ENCODE peak calls at places on chromosomes 4 and X, in ten cellular contexts. One of them, this sample, is unnamed.

GRCh38 chr4:70844180-70844579 is 4.5 kb upstream of the GRSF1 start:
- DNase-seq in mammary epithelial cell: no peak
- DNase-seq in HFF-Myc: no peak
- DNase-seq in lower lobe of right lung: no peak
- DNase-seq in psoas muscle: no peak
- DNase-seq in Calu3: no peak
- DNase-seq in CD8-positive, alpha-beta T cell: no peak
- DNase-seq in PC-9: no peak
- DNase-seq in endothelial cell: no peak
- DNase-seq in GM23338: no peak
- DNase-seq in this sample: no peak

GRCh38 chrX:125778256-125778655 is 387.8 kb downstream of the DCAF12L2 start:
- DNase-seq in lower lobe of right lung: no peak
- DNase-seq in endothelial cell: no peak
- DNase-seq in HFF-Myc: no peak
- DNase-seq in mammary epithelial cell: no peak
- DNase-seq in GM23338: no peak
- DNase-seq in CD8-positive, alpha-beta T cell: no peak
- DNase-seq in psoas muscle: no peak
- DNase-seq in Calu3: no peak
- DNase-seq in PC-9: no peak
- DNase-seq in this sample: no peak

GRCh38 chr4:87109945-87110344 is 110.5 kb downstream of the KLHL8 start:
- DNase-seq in mammary epithelial cell: no peak
- DNase-seq in Calu3: no peak
- DNase-seq in lower lobe of right lung: no peak
- DNase-seq in CD8-positive, alpha-beta T cell: no peak
- DNase-seq in GM23338: no peak
- DNase-seq in PC-9: no peak
- DNase-seq in psoas muscle: no peak
- DNase-seq in HFF-Myc: no peak
- DNase-seq in endothelial cell: no peak
- DNase-seq in this sample: no peak

GRCh38 chr4:182238355-182238931 is 4.8 kb upstream of the TENM3 start:
- DNase-seq in HFF-Myc: no peak
- DNase-seq in endothelial cell: no peak
- DNase-seq in CD8-positive, alpha-beta T cell: no peak
- DNase-seq in psoas muscle: no peak
- DNase-seq in PC-9: no peak
- DNase-seq in lower lobe of right lung: no peak
- DNase-seq in mammary epithelial cell: peak
- DNase-seq in GM23338: peak
- DNase-seq in Calu3: no peak
- DNase-seq in this sample: peak

GRCh38 chrX:74242050-74242449 is 61.9 kb upstream of the ZCCHC13 start:
- DNase-seq in lower lobe of right lung: no peak
- DNase-seq in Calu3: no peak
- DNase-seq in PC-9: no peak
- DNase-seq in psoas muscle: no peak
- DNase-seq in mammary epithelial cell: peak
- DNase-seq in GM23338: no peak
- DNase-seq in endothelial cell: no peak
- DNase-seq in HFF-Myc: peak
- DNase-seq in CD8-positive, alpha-beta T cell: no peak
- DNase-seq in this sample: no peak

GRCh38 chr4:82403725-82404124 is 26.5 kb downstream of the HNRNPDL start:
- DNase-seq in HFF-Myc: no peak
- DNase-seq in lower lobe of right lung: no peak
- DNase-seq in PC-9: no peak
- DNase-seq in CD8-positive, alpha-beta T cell: no peak
- DNase-seq in endothelial cell: no peak
- DNase-seq in mammary epithelial cell: no peak
- DNase-seq in GM23338: no peak
- DNase-seq in Calu3: no peak
- DNase-seq in psoas muscle: no peak
- DNase-seq in this sample: no peak

GRCh38 chr4:9867746-9868425 is 86.5 kb downstream of the DRD5 start:
- DNase-seq in endothelial cell: no peak
- DNase-seq in PC-9: no peak
- DNase-seq in mammary epithelial cell: no peak
- DNase-seq in lower lobe of right lung: no peak
- DNase-seq in psoas muscle: no peak
- DNase-seq in HFF-Myc: no peak
- DNase-seq in GM23338: no peak
- DNase-seq in Calu3: no peak
- DNase-seq in CD8-positive, alpha-beta T cell: no peak
- DNase-seq in this sample: no peak

GRCh38 chrX:123736333-123736921 is 3.6 kb upstream of the THOC2 start:
- DNase-seq in HFF-Myc: peak
- DNase-seq in lower lobe of right lung: no peak
- DNase-seq in endothelial cell: no peak
- DNase-seq in mammary epithelial cell: peak
- DNase-seq in PC-9: no peak
- DNase-seq in Calu3: no peak
- DNase-seq in CD8-positive, alpha-beta T cell: no peak
- DNase-seq in GM23338: no peak
- DNase-seq in psoas muscle: no peak
- DNase-seq in this sample: no peak

GRCh38 chr4:84837751-84838150 is 128.7 kb downstream of the WDFY3 start:
- DNase-seq in PC-9: no peak
- DNase-seq in endothelial cell: no peak
- DNase-seq in lower lobe of right lung: no peak
- DNase-seq in mammary epithelial cell: no peak
- DNase-seq in HFF-Myc: no peak
- DNase-seq in GM23338: no peak
- DNase-seq in CD8-positive, alpha-beta T cell: no peak
- DNase-seq in psoas muscle: no peak
- DNase-seq in Calu3: no peak
- DNase-seq in this sample: no peak

GRCh38 chr4:152103181-152103901 is 342.5 kb upstream of the GATB start:
- DNase-seq in PC-9: no peak
- DNase-seq in GM23338: no peak
- DNase-seq in HFF-Myc: no peak
- DNase-seq in CD8-positive, alpha-beta T cell: no peak
- DNase-seq in endothelial cell: no peak
- DNase-seq in mammary epithelial cell: no peak
- DNase-seq in lower lobe of right lung: no peak
- DNase-seq in psoas muscle: no peak
- DNase-seq in Calu3: no peak
- DNase-seq in this sample: no peak

GRCh38 chr4:124745988-124746801 is 33.7 kb upstream of the ANKRD50 start:
- DNase-seq in PC-9: no peak
- DNase-seq in psoas muscle: no peak
- DNase-seq in lower lobe of right lung: no peak
- DNase-seq in HFF-Myc: no peak
- DNase-seq in mammary epithelial cell: no peak
- DNase-seq in CD8-positive, alpha-beta T cell: no peak
- DNase-seq in GM23338: no peak
- DNase-seq in endothelial cell: no peak
- DNase-seq in Calu3: no peak
- DNase-seq in this sample: no peak

GRCh38 chrX:40366661-40367060 is 214.1 kb upstream of the ATP6AP2 start:
- DNase-seq in HFF-Myc: no peak
- DNase-seq in CD8-positive, alpha-beta T cell: no peak
- DNase-seq in Calu3: no peak
- DNase-seq in mammary epithelial cell: no peak
- DNase-seq in GM23338: peak
- DNase-seq in endothelial cell: no peak
- DNase-seq in psoas muscle: no peak
- DNase-seq in PC-9: no peak
- DNase-seq in lower lobe of right lung: no peak
- DNase-seq in this sample: no peak

GRCh38 chr4:128060130-128060619 is 937 bp upstream of the LARP1B start:
- DNase-seq in PC-9: no peak
- DNase-seq in psoas muscle: no peak
- DNase-seq in lower lobe of right lung: no peak
- DNase-seq in GM23338: no peak
- DNase-seq in Calu3: no peak
- DNase-seq in endothelial cell: no peak
- DNase-seq in CD8-positive, alpha-beta T cell: no peak
- DNase-seq in HFF-Myc: no peak
- DNase-seq in mammary epithelial cell: no peak
- DNase-seq in this sample: no peak

GRCh38 chr4:80486603-80487002 is 151.1 kb downstream of the CFAP299 start:
- DNase-seq in Calu3: no peak
- DNase-seq in mammary epithelial cell: no peak
- DNase-seq in PC-9: no peak
- DNase-seq in endothelial cell: no peak
- DNase-seq in HFF-Myc: no peak
- DNase-seq in GM23338: peak
- DNase-seq in lower lobe of right lung: no peak
- DNase-seq in CD8-positive, alpha-beta T cell: no peak
- DNase-seq in psoas muscle: no peak
- DNase-seq in this sample: no peak
- TF ChIP-seq CTCF in Calu3: no peak
- TF ChIP-seq CTCF in mammary epithelial cell: no peak
- TF ChIP-seq CTCF in PC-9: no peak
- TF ChIP-seq CTCF in endothelial cell: no peak
- TF ChIP-seq CTCF in HFF-Myc: no peak
- TF ChIP-seq CTCF in GM23338: peak
- TF ChIP-seq CTCF in lower lobe of right lung: no peak
- TF ChIP-seq CTCF in CD8-positive, alpha-beta T cell: no peak
- TF ChIP-seq CTCF in psoas muscle: no peak
- TF ChIP-seq CTCF in this sample: no peak

DNA sequence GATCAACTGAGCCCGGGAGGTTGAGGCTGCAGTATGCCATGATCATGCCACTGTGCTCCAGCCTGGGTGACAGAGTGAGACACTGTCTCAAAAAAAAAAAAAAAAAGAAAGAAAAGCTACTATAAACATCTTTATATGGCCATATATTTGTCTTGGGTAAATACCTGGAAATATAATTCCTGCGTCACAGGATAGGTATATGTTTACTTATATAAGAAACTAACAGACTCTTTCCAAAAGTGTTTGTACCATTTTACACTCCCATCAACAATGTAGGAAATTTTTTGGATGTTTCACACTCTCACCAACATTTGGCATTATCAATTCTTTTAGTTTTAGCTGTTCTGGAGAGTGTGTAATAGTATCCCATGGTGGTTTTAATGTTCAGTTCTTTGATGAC is 12.8 kb downstream of the P2RY4 start:
- DNase-seq in mammary epithelial cell: no peak
- DNase-seq in psoas muscle: no peak
- DNase-seq in Calu3: no peak
- DNase-seq in endothelial cell: no peak
- DNase-seq in GM23338: no peak
- DNase-seq in PC-9: no peak
- DNase-seq in lower lobe of right lung: no peak
- DNase-seq in HFF-Myc: no peak
- DNase-seq in CD8-positive, alpha-beta T cell: no peak
- DNase-seq in this sample: no peak
- TF ChIP-seq CTCF in mammary epithelial cell: no peak
- TF ChIP-seq CTCF in psoas muscle: no peak
- TF ChIP-seq CTCF in Calu3: no peak
- TF ChIP-seq CTCF in endothelial cell: no peak
- TF ChIP-seq CTCF in GM23338: no peak
- TF ChIP-seq CTCF in PC-9: no peak
- TF ChIP-seq CTCF in lower lobe of right lung: no peak
- TF ChIP-seq CTCF in HFF-Myc: no peak
- TF ChIP-seq CTCF in CD8-positive, alpha-beta T cell: no peak
- TF ChIP-seq CTCF in this sample: no peak

GRCh38 chrX:153651540-153652079 is 4.6 kb downstream of the DUSP9 start:
- DNase-seq in GM23338: peak
- DNase-seq in Calu3: no peak
- DNase-seq in mammary epithelial cell: no peak
- DNase-seq in HFF-Myc: no peak
- DNase-seq in CD8-positive, alpha-beta T cell: no peak
- DNase-seq in endothelial cell: no peak
- DNase-seq in PC-9: no peak
- DNase-seq in lower lobe of right lung: no peak
- DNase-seq in psoas muscle: no peak
- DNase-seq in this sample: no peak
- TF ChIP-seq CTCF in GM23338: peak
- TF ChIP-seq CTCF in Calu3: peak
- TF ChIP-seq CTCF in mammary epithelial cell: peak
- TF ChIP-seq CTCF in HFF-Myc: peak
- TF ChIP-seq CTCF in CD8-positive, alpha-beta T cell: peak
- TF ChIP-seq CTCF in endothelial cell: peak
- TF ChIP-seq CTCF in PC-9: peak
- TF ChIP-seq CTCF in lower lobe of right lung: no peak
- TF ChIP-seq CTCF in psoas muscle: no peak
- TF ChIP-seq CTCF in this sample: peak

GRCh38 chrX:134604701-134605271 is 53.5 kb downstream of the PLAC1 start:
- DNase-seq in PC-9: no peak
- DNase-seq in HFF-Myc: no peak
- DNase-seq in endothelial cell: no peak
- DNase-seq in mammary epithelial cell: peak
- DNase-seq in Calu3: peak
- DNase-seq in lower lobe of right lung: peak
- DNase-seq in psoas muscle: no peak
- DNase-seq in CD8-positive, alpha-beta T cell: no peak
- DNase-seq in GM23338: no peak
- DNase-seq in this sample: peak

GRCh38 chrX:134600714-134601113 is 57.6 kb downstream of the PLAC1 start:
- DNase-seq in psoas muscle: no peak
- DNase-seq in CD8-positive, alpha-beta T cell: no peak
- DNase-seq in mammary epithelial cell: peak
- DNase-seq in endothelial cell: no peak
- DNase-seq in PC-9: peak
- DNase-seq in Calu3: no peak
- DNase-seq in lower lobe of right lung: no peak
- DNase-seq in GM23338: no peak
- DNase-seq in HFF-Myc: no peak
- DNase-seq in this sample: no peak

GRCh38 chrX:134601240-134601639 is 57.0 kb downstream of the PLAC1 start:
- DNase-seq in mammary epithelial cell: no peak
- DNase-seq in PC-9: no peak
- DNase-seq in GM23338: no peak
- DNase-seq in psoas muscle: no peak
- DNase-seq in lower lobe of right lung: no peak
- DNase-seq in Calu3: no peak
- DNase-seq in endothelial cell: no peak
- DNase-seq in HFF-Myc: no peak
- DNase-seq in CD8-positive, alpha-beta T cell: no peak
- DNase-seq in this sample: no peak

GRCh38 chrX:134602410-134602809 is 55.9 kb downstream of the PLAC1 start:
- DNase-seq in psoas muscle: no peak
- DNase-seq in Calu3: no peak
- DNase-seq in CD8-positive, alpha-beta T cell: no peak
- DNase-seq in GM23338: no peak
- DNase-seq in PC-9: no peak
- DNase-seq in mammary epithelial cell: no peak
- DNase-seq in HFF-Myc: no peak
- DNase-seq in lower lobe of right lung: no peak
- DNase-seq in endothelial cell: no peak
- DNase-seq in this sample: no peak

GRCh38 chrX:134603806-134604700 is 54.2 kb downstream of the PLAC1 start:
- DNase-seq in psoas muscle: peak
- DNase-seq in lower lobe of right lung: no peak
- DNase-seq in endothelial cell: no peak
- DNase-seq in Calu3: no peak
- DNase-seq in GM23338: peak
- DNase-seq in HFF-Myc: peak
- DNase-seq in PC-9: peak
- DNase-seq in CD8-positive, alpha-beta T cell: no peak
- DNase-seq in mammary epithelial cell: peak
- DNase-seq in this sample: peak
- TF ChIP-seq CTCF in psoas muscle: peak
- TF ChIP-seq CTCF in lower lobe of right lung: no peak
- TF ChIP-seq CTCF in endothelial cell: no peak
- TF ChIP-seq CTCF in Calu3: no peak
- TF ChIP-seq CTCF in GM23338: no peak
- TF ChIP-seq CTCF in HFF-Myc: peak
- TF ChIP-seq CTCF in PC-9: peak
- TF ChIP-seq CTCF in CD8-positive, alpha-beta T cell: no peak
- TF ChIP-seq CTCF in mammary epithelial cell: peak
- TF ChIP-seq CTCF in this sample: peak

This sample was measured in RWPE1.